ENCODE peak calls at places on chromosomes 2 and 18, in six cellular contexts. R is mesendoderm, I is IMR-90, J is H9, V is mesenchymal stem cell, T is H1. M is an unnamed sample.
A peak's percentile ranks its signal among the peaks of the same experiment; 100 is the strongest.

GRCh38 chr2:12397861-12398260 is 318.9 kb upstream of the TRIB2 start:
- DNase-seq in J (no peak), R (no peak), T (no peak), V (no peak), I (no peak), M (no peak)

GRCh38 chr2:66839551-66840320 is 404.8 kb downstream of the MEIS1 start:
- DNase-seq in T (no peak), I (peak; percentile 100), R (no peak), V (peak; percentile 99), J (no peak), M (no peak)

GRCh38 chr2:200747668-200748618 is 63.8 kb upstream of the BZW1 start:
- DNase-seq in R (no peak), T (no peak), I (peak; percentile 97), V (peak; percentile 62), J (no peak), M (no peak)

GRCh38 chr18:48583568-48583967 is 44.7 kb downstream of the CTIF start:
- DNase-seq in T (no peak), R (no peak), V (no peak), I (peak; percentile 26), J (no peak), M (no peak)

GRCh38 chr2:58042486-58042970 is 4.1 kb upstream of the VRK2 start:
- DNase-seq in I (peak; percentile 89), R (no peak), T (no peak), V (peak; percentile 59), J (no peak), M (no peak)

GRCh38 chr2:12167525-12168317 is 421.3 kb downstream of the LPIN1 start:
- DNase-seq in R (peak; percentile 65), J (peak; percentile 54), T (peak; percentile 9), I (no peak), V (no peak), M (peak; percentile 38)

GRCh38 chr2:198314559-198315153 is 510.3 kb downstream of the PLCL1 start:
- DNase-seq in V (peak; percentile 71), I (peak; percentile 65), J (no peak), R (peak; percentile 74), T (no peak), M (peak; percentile 50)

GRCh38 chr2:112021781-112022231 is 33.3 kb upstream of the TMEM87B start:
- DNase-seq in T (no peak), I (peak; percentile 45), R (no peak), V (peak; percentile 64), J (no peak), M (no peak)

GRCh38 chr18:49214058-49214457 is 246.4 kb downstream of the DYM start:
- DNase-seq in T (no peak), I (no peak), V (no peak), J (no peak), R (no peak), M (no peak)

GRCh38 chr2:239544141-239544800 is 143.5 kb upstream of the HDAC4 start:
- DNase-seq in V (no peak), T (no peak), J (no peak), I (no peak), R (no peak), M (no peak)

GRCh38 chr2:97662895-97663625 is 784 bp downstream of the ACTR1B start:
- DNase-seq in R (peak; percentile 97), I (peak; percentile 89), V (peak; percentile 92), T (peak; percentile 43), J (peak; percentile 76), M (peak; percentile 30)

GRCh38 chr2:69890881-69891280 is 2.9 kb upstream of the SNRNP27 start:
- DNase-seq in V (no peak), R (no peak), I (no peak), T (no peak), J (no peak), M (no peak)

GRCh38 chr2:6937157-6937556 is 19.9 kb downstream of the RNF144A start:
- DNase-seq in V (no peak), I (no peak), J (peak; percentile 19), T (no peak), R (no peak), M (no peak)

GRCh38 chr2:224630659-224631550 is 45.7 kb upstream of the CUL3 start:
- DNase-seq in R (peak; percentile 9), T (no peak), J (no peak), V (peak; percentile 16), I (no peak), M (no peak)

GRCh38 chr2:241546771-241547498 is 11.6 kb upstream of the BOK start:
- DNase-seq in T (no peak), V (peak; percentile 69), I (peak; percentile 93), R (peak; percentile 87), J (peak; percentile 44), M (peak; percentile 65)

GRCh38 chr2:81976998-81977397 is 1672.4 kb upstream of the LRRTM1 start:
- DNase-seq in T (no peak), J (no peak), V (no peak), I (no peak), R (no peak), M (no peak)

GRCh38 chr18:59109375-59109774 is 30.3 kb upstream of the SEC11C start:
- DNase-seq in T (no peak), R (no peak), I (no peak), V (no peak), J (no peak), M (peak; percentile 33)

GRCh38 chr18:53990485-53990884 is 234.0 kb downstream of the MBD2 start:
- DNase-seq in I (no peak), J (no peak), R (no peak), V (no peak), T (no peak), M (no peak)

GRCh38 chr2:48229063-48229462 is 300.9 kb upstream of the STON1 start:
- DNase-seq in I (no peak), V (no peak), R (no peak), J (no peak), T (no peak), M (no peak)

GRCh38 chr2:210003394-210003793 is 956 bp downstream of the RPE start:
- DNase-seq in V (peak; percentile 30), R (no peak), J (no peak), I (no peak), T (no peak), M (no peak)

GRCh38 chr2:183038341-183039300 is at the start of gene NCKAP1:
- DNase-seq in J (peak; percentile 88), R (peak; percentile 92), V (peak; percentile 85), T (peak; percentile 44), I (peak; percentile 70), M (peak; percentile 90)

GRCh38 chr2:17672583-17673317 is 80.9 kb downstream of the SMC6 start:
- DNase-seq in R (no peak), T (no peak), I (peak; percentile 79), J (no peak), V (peak; percentile 47), M (no peak)

GRCh38 chr2:142291964-142292363 is 161.1 kb upstream of the LRP1B start:
- DNase-seq in R (peak; percentile 47), J (no peak), I (no peak), V (no peak), T (no peak), M (no peak)

GRCh38 chr18:42038936-42039335 is 83.9 kb downstream of the PIK3C3 start:
- DNase-seq in I (peak; percentile 96), V (peak; percentile 85), J (no peak), T (no peak), R (peak; percentile 63), M (no peak)

GRCh38 chr2:177464549-177464948 is 72.0 kb downstream of the AGPS start:
- DNase-seq in R (no peak), T (no peak), V (no peak), J (no peak), I (peak; percentile 70), M (no peak)

GRCh38 chr2:216777637-216778273 is 82.1 kb downstream of the TNP1 start:
- DNase-seq in R (peak; percentile 96), T (peak; percentile 58), V (peak; percentile 77), I (peak; percentile 49), J (peak; percentile 82), M (peak; percentile 43)

GRCh38 chr2:63035686-63036085 is 14.9 kb upstream of the OTX1 start:
- DNase-seq in I (no peak), V (no peak), T (no peak), R (no peak), J (no peak), M (no peak)

GRCh38 chr2:39516347-39517101 is 79.4 kb upstream of the MAP4K3 start:
- DNase-seq in V (peak; percentile 44), R (peak; percentile 87), I (peak; percentile 58), T (peak; percentile 27), J (peak; percentile 70), M (no peak)

GRCh38 chr2:241511091-241511741 is 2.8 kb upstream of the STK25 start:
- DNase-seq in V (no peak), T (no peak), I (no peak), R (no peak), J (no peak), M (no peak)

GRCh38 chr18:75062297-75062886 is 146.5 kb downstream of the PTGR3 start:
- DNase-seq in R (no peak), I (no peak), V (no peak), T (no peak), J (no peak), M (no peak)

GRCh38 chr2:43217228-43218220 is 8.9 kb downstream of the ZFP36L2 start:
- DNase-seq in R (peak; percentile 96), T (peak; percentile 92), J (peak; percentile 97), V (peak; percentile 20), I (no peak), M (peak; percentile 52)
- H3K4me1 ChIP-seq in R (peaks cover 15% of the 10 kb centered on the region), T (peaks cover 25% of the 10 kb centered on the region), J (peaks cover 15% of the 10 kb centered on the region), V (peaks cover 25% of the 10 kb centered on the region), I (peaks cover 22% of the 10 kb centered on the region), M (peaks cover 37% of the 10 kb centered on the region)

GRCh38 chr2:102181919-102182635 is 4.7 kb upstream of the IL1RL2 start:
- DNase-seq in V (peak; percentile 62), T (no peak), I (no peak), R (no peak), J (no peak), M (no peak)

GRCh38 chr2:102184018-102184417 is 2.8 kb upstream of the IL1RL2 start:
- DNase-seq in R (no peak), I (no peak), T (no peak), V (no peak), J (no peak), M (no peak)

GRCh38 chr2:102186676-102187190 is at the start of gene IL1RL2:
- DNase-seq in V (no peak), J (no peak), R (peak; percentile 8), I (no peak), T (no peak), M (no peak)

GRCh38 chr2:102187191-102188150 is 648 bp downstream of the IL1RL2 start:
- DNase-seq in I (peak; percentile 10), J (no peak), R (peak; percentile 54), T (no peak), V (no peak), M (no peak)

GRCh38 chr2:102185347-102185746 is 1.5 kb upstream of the IL1RL2 start:
- DNase-seq in R (no peak), I (no peak), T (no peak), V (no peak), J (no peak), M (no peak)
- H2BK15ac ChIP-seq in R (no peak overlapping the region), I (no peak overlapping the region), T (no peak overlapping the region), V (no peak overlapping the region), J (no peak overlapping the region), M (no peak overlapping the region)

GRCh38 chr2:9234680-9235387 is 28.2 kb downstream of the ASAP2 start:
- DNase-seq in R (peak; percentile 90), V (peak; percentile 91), J (no peak), T (no peak), I (peak; percentile 95), M (no peak)
- H4K8ac ChIP-seq in R (no peak overlapping the region), V (peak overlapping the region; percentile 88), J (no peak overlapping the region), T (peak overlapping the region; percentile 62), I (peak overlapping the region; percentile 98), M (no peak overlapping the region)

GRCh38 chr2:85435220-85435958 is 16.9 kb downstream of the SH2D6 start:
- DNase-seq in T (no peak), I (no peak), R (no peak), V (no peak), J (no peak), M (no peak)
- H3K4me1 ChIP-seq in T (peaks cover 35% of the 10 kb centered on the region), I (peaks cover 31% of the 10 kb centered on the region), R (peaks cover 15% of the 10 kb centered on the region), V (peaks cover 63% of the 10 kb centered on the region), J (peaks cover 13% of the 10 kb centered on the region), M (peaks cover 23% of the 10 kb centered on the region)

M was measured in neuronal stem cell.